ENCODE peak calls at places on chromosomes 12 and 14, in four cellular contexts. P is activated naive CD8-positive, alpha-beta T cell treated with anti-CD3 and anti-CD28 coated beads, Interleukin-2, amount 50 U/mL, for 24 hours; I is MV-4-11; Q is left cardiac atrium. C is an unnamed sample.
A peak's percentile ranks its signal among the peaks of the same experiment; 100 is the strongest.

GRCh38 chr14:74568896-74569295 is 43.1 kb downstream of the LTBP2 start:
- DNase-seq in P (no peak), I (no peak), Q (peak; percentile 58), C (peak; percentile 55)

GRCh38 chr14:31950760-31951637 is 126.1 kb upstream of the ARHGAP5 start:
- DNase-seq in P (no peak), I (no peak), Q (peak; percentile 74), C (peak; percentile 61)

GRCh38 chr14:35159742-35160409 is 37.5 kb downstream of the PRORP start:
- DNase-seq in P (no peak), I (no peak), Q (no peak), C (no peak)

GRCh38 chr12:1576410-1577240 is 17.8 kb downstream of the FBXL14 start:
- DNase-seq in P (no peak), I (no peak), Q (peak; percentile 59), C (no peak)

GRCh38 chr14:102249041-102249440 is 55.9 kb downstream of the MOK start:
- DNase-seq in P (no peak), I (no peak), Q (no peak), C (no peak)

GRCh38 chr12:95463019-95463418 is 10.9 kb upstream of the METAP2 start:
- DNase-seq in P (no peak), I (no peak), Q (no peak), C (no peak)

GRCh38 chr14:105508069-105508468 is 17.0 kb downstream of the TEDC1 start:
- DNase-seq in P (no peak), I (no peak), Q (no peak), C (no peak)

GRCh38 chr12:57772429-57773322 is at the start of gene EEF1AKMT3:
- DNase-seq in P (peak; percentile 52), I (peak; percentile 65), Q (peak; percentile 78), C (peak; percentile 75)

GRCh38 chr12:46858368-46858767 is 32.6 kb upstream of the SLC38A4 start:
- DNase-seq in P (no peak), I (no peak), Q (no peak), C (no peak)

GRCh38 chr12:32448581-32448980 is 49.2 kb downstream of the FGD4 start:
- DNase-seq in P (no peak), I (no peak), Q (no peak), C (no peak)

GRCh38 chr14:59588136-59588535 is 11.5 kb upstream of the CCDC175 start:
- DNase-seq in P (no peak), I (no peak), Q (no peak), C (no peak)

GRCh38 chr14:78978896-78979295 is 808.7 kb downstream of the NRXN3 start:
- DNase-seq in P (no peak), I (no peak), Q (no peak), C (no peak)